ENCODE peak calls at places on chromosomes 16 and 17, in six cellular contexts. A is right lobe of liver, U is body of pancreas, F is RWPE1, M is spleen, K is cardiac muscle cell. X is an unnamed sample.

GRCh38 chr17:47697948-47698711 is 4.2 kb downstream of the TBKBP1 start:
- DNase-seq in A (no peak), U (no peak), F (no peak), M (peak; percentile 68), K (no peak), X (no peak)

GRCh38 chr16:14529010-14529669 is 100.9 kb downstream of the PARN start:
- DNase-seq in A (peak; percentile 83), U (peak; percentile 85), F (peak; percentile 57), M (no peak), K (peak; percentile 81), X (peak; percentile 64)

GRCh38 chr17:31511583-31511982 is 120.1 kb downstream of the RAB11FIP4 start:
- DNase-seq in A (no peak), U (no peak), F (no peak), M (no peak), K (no peak), X (peak; percentile 80)

GRCh38 chr17:80987941-80988461 is 3.6 kb upstream of the CHMP6 start:
- DNase-seq in A (peak; percentile 54), U (no peak), F (no peak), M (peak; percentile 88), K (no peak), X (no peak)

GRCh38 chr16:57801098-57801855 is 1.0 kb downstream of the KIFC3 start:
- DNase-seq in A (no peak), U (no peak), F (peak; percentile 69), M (no peak), K (no peak), X (no peak)

GRCh38 chr16:56477096-56477878 is 25.9 kb downstream of the OGFOD1 start:
- DNase-seq in A (no peak), U (no peak), F (peak; percentile 69), M (no peak), K (no peak), X (no peak)

GRCh38 chr16:79286646-79287423 is 313.7 kb downstream of the MAF start:
- DNase-seq in A (peak; percentile 53), U (peak; percentile 63), F (no peak), M (peak; percentile 89), K (no peak), X (peak; percentile 32)

GRCh38 chr17:57379237-57380054 is 123.1 kb downstream of the MSI2 start:
- DNase-seq in A (no peak), U (no peak), F (no peak), M (no peak), K (peak; percentile 71), X (no peak)

GRCh38 chr17:47802341-47803022 is 19.1 kb downstream of the OSBPL7 start:
- DNase-seq in A (no peak), U (peak; percentile 53), F (peak; percentile 74), M (no peak), K (peak; percentile 70), X (no peak)

GRCh38 chr17:51765558-51766145 is 392.9 kb downstream of the CA10 start:
- DNase-seq in A (no peak), U (no peak), F (no peak), M (no peak), K (no peak), X (no peak)

GRCh38 chr17:1488826-1489275 is 3.6 kb downstream of the MYO1C start:
- DNase-seq in A (no peak), U (no peak), F (no peak), M (no peak), K (no peak), X (no peak)

GRCh38 chr17:1487939-1488825 is 4.3 kb downstream of the MYO1C start:
- DNase-seq in A (peak; percentile 87), U (peak; percentile 85), F (peak; percentile 82), M (peak; percentile 94), K (peak; percentile 96), X (peak; percentile 85)

GRCh38 chr17:1485748-1486376 is 6.6 kb downstream of the MYO1C start:
- DNase-seq in A (no peak), U (peak; percentile 63), F (peak; percentile 40), M (peak; percentile 91), K (peak; percentile 69), X (no peak)

GRCh38 chr17:1485311-1485747 is 7.2 kb downstream of the MYO1C start:
- DNase-seq in A (no peak), U (peak; percentile 53), F (no peak), M (peak; percentile 89), K (peak; percentile 73), X (no peak)

DNA sequence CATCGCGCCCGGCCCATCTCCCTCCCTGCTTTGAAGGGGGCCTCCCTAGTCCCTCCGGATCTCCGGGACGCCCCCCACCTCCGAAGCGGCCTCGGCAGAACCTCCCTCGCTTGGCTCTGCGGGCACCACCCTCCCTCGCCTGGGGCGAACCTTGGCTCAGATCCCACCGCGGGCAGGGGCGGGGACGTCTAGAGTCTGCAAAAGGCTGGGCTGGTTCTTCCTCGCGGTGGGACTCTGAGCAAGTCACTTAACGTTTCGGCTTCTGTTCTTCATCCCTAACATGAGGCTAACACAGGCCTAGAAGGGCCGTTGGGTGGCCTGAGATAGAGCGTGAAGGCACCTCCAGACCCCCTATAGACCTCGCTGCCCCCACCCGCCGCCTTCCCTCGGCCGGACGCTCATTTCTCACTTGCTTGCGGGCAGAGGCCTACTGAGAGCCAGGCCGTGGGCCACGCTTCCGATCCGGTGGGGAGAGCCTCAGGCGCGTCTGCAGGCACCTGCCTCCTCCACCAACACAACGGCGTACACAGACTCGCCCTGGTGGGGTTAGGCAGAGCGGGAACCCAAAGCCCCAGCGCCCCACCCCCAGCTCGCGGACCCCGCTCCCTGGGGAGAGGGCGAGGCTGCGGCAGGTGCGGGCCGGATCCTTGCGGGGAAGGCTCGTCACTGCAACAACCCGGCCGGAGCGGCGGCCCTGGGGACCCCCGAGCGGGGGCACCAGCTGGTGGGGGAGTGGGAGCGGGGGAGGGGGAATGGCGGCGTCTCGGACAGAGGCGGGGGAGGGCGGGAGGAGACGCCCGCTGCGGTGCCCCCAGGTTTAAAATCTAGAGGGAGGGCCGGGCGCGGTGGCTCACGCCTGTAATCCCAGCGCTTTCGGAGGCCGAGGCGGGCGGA is 5.4 kb downstream of the MYO1C start:
- DNase-seq in A (peak; percentile 73), U (peak; percentile 55), F (peak; percentile 78), M (peak; percentile 91), K (peak; percentile 49), X (no peak)
- TF ChIP-seq CTCF in A (no peak), U (no peak), F (no peak), M (no peak), K (no peak), X (no peak)

DNA sequence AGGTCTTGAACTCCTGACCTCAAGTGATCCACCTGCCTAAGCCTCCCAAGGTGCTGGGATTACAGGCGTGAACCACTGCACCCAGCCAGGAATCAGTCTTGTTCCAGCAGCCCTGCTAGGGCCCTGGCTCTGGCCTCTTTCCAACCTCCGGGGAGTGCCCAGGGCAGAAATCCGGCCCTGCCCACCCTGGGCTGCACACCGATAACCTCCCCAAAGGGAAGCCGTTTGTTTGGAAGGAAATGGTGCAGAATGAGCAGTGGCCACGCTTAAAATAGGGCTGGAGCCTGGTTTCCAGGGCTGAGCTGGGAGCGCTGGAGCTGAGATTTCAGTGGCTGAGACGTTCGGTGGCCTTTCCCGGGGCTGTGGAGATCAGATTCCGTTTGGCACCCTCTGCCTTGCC is 17.8 kb upstream of the EMP2 start:
- DNase-seq in A (no peak), U (no peak), F (no peak), M (peak; percentile 84), K (no peak), X (no peak)
- H3K27ac ChIP-seq in A (no peak overlapping the region), U (no peak overlapping the region), F (peak overlapping the region; percentile 29), M (peak overlapping the region; percentile 61), K (no peak overlapping the region), X (no peak overlapping the region)

GRCh38 chr16:87927195-87927562 is 9.2 kb downstream of the CA5A start:
- DNase-seq in A (no peak), U (no peak), F (no peak), M (no peak), K (no peak), X (no peak)

GRCh38 chr16:87933140-87933495 is 3.2 kb downstream of the CA5A start:
- DNase-seq in A (no peak), U (no peak), F (no peak), M (no peak), K (no peak), X (no peak)

GRCh38 chr16:87931504-87931903 is 4.8 kb downstream of the CA5A start:
- DNase-seq in A (no peak), U (no peak), F (no peak), M (no peak), K (no peak), X (no peak)

GRCh38 chr16:87929986-87930385 is 6.3 kb downstream of the CA5A start:
- DNase-seq in A (no peak), U (no peak), F (no peak), M (no peak), K (no peak), X (no peak)

GRCh38 chr16:87930456-87930855 is 5.9 kb downstream of the CA5A start:
- DNase-seq in A (no peak), U (no peak), F (no peak), M (no peak), K (peak; percentile 23), X (no peak)
- TF ChIP-seq CTCF in A (peak; percentile 11), U (no peak), F (no peak), M (no peak), K (peak; percentile 21), X (no peak)

GRCh38 chr16:69703638-69704037 is 22.7 kb downstream of the NQO1 start:
- DNase-seq in A (no peak), U (no peak), F (no peak), M (no peak), K (no peak), X (no peak)

GRCh38 chr16:69709456-69710084 is 16.8 kb downstream of the NQO1 start:
- DNase-seq in A (no peak), U (no peak), F (peak; percentile 54), M (no peak), K (peak; percentile 65), X (no peak)

GRCh38 chr16:69707920-69708683 is 18.3 kb downstream of the NQO1 start:
- DNase-seq in A (no peak), U (no peak), F (no peak), M (no peak), K (no peak), X (no peak)

GRCh38 chr16:69706975-69707340 is 19.4 kb downstream of the NQO1 start:
- DNase-seq in A (no peak), U (no peak), F (no peak), M (no peak), K (no peak), X (no peak)

DNA sequence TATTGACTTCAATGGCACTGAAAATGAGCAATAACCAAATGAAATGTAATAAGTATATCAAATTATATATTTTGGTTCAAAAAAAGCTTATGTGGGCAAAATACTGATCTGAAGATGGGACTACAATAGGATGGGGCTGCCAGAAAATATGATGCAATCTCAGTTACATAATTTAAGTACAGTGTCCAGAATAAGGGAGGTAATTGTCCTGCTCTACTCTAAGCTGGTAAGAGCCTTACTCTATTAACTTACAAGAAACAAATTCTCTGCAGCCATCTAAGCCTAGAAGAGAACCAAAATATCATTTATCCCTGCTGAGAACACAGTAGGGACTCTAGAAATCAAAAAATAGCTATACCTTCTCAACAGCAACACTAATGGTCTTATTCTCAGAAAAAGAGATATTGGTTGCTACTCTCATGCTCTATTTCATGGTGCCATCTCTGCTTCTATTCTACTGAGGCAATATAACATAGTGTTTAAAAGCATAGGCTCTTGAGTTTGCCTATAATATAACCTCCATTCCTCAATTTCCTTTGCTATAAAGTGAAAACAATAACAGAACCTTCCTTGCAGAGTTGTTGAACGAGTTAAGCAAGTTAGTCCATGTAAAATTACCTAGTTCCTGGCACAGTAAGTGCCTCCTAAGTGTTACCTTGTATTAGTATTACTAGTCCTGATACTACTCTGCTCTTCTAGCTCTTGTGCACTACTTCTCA is 19.9 kb downstream of the NQO1 start:
- DNase-seq in A (no peak), U (no peak), F (peak; percentile 20), M (no peak), K (no peak), X (no peak)
- H3K27ac ChIP-seq in A (no peak overlapping the region), U (no peak overlapping the region), F (no peak overlapping the region), M (peak overlapping the region; percentile 11), K (no peak overlapping the region), X (no peak overlapping the region)

GRCh38 chr17:74274703-74275340 is 788 bp downstream of the DNAI2 start:
- DNase-seq in A (no peak), U (no peak), F (no peak), M (no peak), K (no peak), X (no peak)
- TF ChIP-seq CTCF in A (no peak), U (no peak), F (no peak), M (no peak), K (no peak), X (no peak)

X was measured in dorsolateral prefrontal cortex.